ENCODE peak calls at places on chromosome 12, in seven cellular contexts. One of them, this sample, is unnamed.
A peak's percentile ranks its signal among the peaks of the same experiment; 100 is the strongest.

GRCh38 chr12:47021298-47021697 is 58.1 kb upstream of the PCED1B start:
- DNase-seq in AG10803: peak; percentile 89
- DNase-seq in Calu3: peak; percentile 28
- DNase-seq in epithelial cell of esophagus: peak; percentile 91
- DNase-seq in IMR-90: peak; percentile 95
- DNase-seq in myocyte: peak; percentile 80
- DNase-seq in NCI-H2171: peak; percentile 1
- DNase-seq in this sample: peak; percentile 48

GRCh38 chr12:108711486-108712163 is 19.7 kb downstream of the CORO1C start:
- DNase-seq in Calu3: no peak
- DNase-seq in myocyte: no peak
- DNase-seq in epithelial cell of esophagus: no peak
- DNase-seq in IMR-90: no peak
- DNase-seq in NCI-H2171: no peak
- DNase-seq in AG10803: no peak
- DNase-seq in this sample: no peak

GRCh38 chr12:38149395-38150073 is 167.0 kb upstream of the ALG10B start:
- DNase-seq in IMR-90: no peak
- DNase-seq in myocyte: no peak
- DNase-seq in Calu3: peak; percentile 79
- DNase-seq in NCI-H2171: no peak
- DNase-seq in epithelial cell of esophagus: peak; percentile 66
- DNase-seq in AG10803: no peak
- DNase-seq in this sample: no peak

GRCh38 chr12:65335021-65335714 is 56.7 kb downstream of the MSRB3 start:
- DNase-seq in AG10803: peak; percentile 92
- DNase-seq in NCI-H2171: no peak
- DNase-seq in Calu3: peak; percentile 15
- DNase-seq in IMR-90: peak; percentile 95
- DNase-seq in epithelial cell of esophagus: peak; percentile 78
- DNase-seq in myocyte: peak; percentile 71
- DNase-seq in this sample: peak; percentile 76

GRCh38 chr12:59808317-59808910 is 212.6 kb downstream of the SLC16A7 start:
- DNase-seq in epithelial cell of esophagus: peak; percentile 52
- DNase-seq in AG10803: peak; percentile 48
- DNase-seq in IMR-90: peak; percentile 41
- DNase-seq in NCI-H2171: peak; percentile 6
- DNase-seq in Calu3: no peak
- DNase-seq in myocyte: peak; percentile 43
- DNase-seq in this sample: peak; percentile 41

GRCh38 chr12:96136129-96136528 is 58.0 kb upstream of the ELK3 start:
- DNase-seq in IMR-90: peak; percentile 61
- DNase-seq in epithelial cell of esophagus: no peak
- DNase-seq in myocyte: peak; percentile 51
- DNase-seq in NCI-H2171: no peak
- DNase-seq in Calu3: peak; percentile 12
- DNase-seq in AG10803: peak; percentile 76
- DNase-seq in this sample: peak; percentile 49

GRCh38 chr12:1504304-1505150 is 89.9 kb downstream of the FBXL14 start:
- DNase-seq in IMR-90: no peak
- DNase-seq in NCI-H2171: no peak
- DNase-seq in epithelial cell of esophagus: no peak
- DNase-seq in Calu3: no peak
- DNase-seq in myocyte: no peak
- DNase-seq in AG10803: no peak
- DNase-seq in this sample: no peak

GRCh38 chr12:20963762-20964161 is 153.3 kb downstream of the SLCO1B3 start:
- DNase-seq in epithelial cell of esophagus: no peak
- DNase-seq in NCI-H2171: no peak
- DNase-seq in myocyte: no peak
- DNase-seq in IMR-90: no peak
- DNase-seq in Calu3: no peak
- DNase-seq in AG10803: no peak
- DNase-seq in this sample: no peak

GRCh38 chr12:33429468-33429867 is 10.2 kb downstream of the SYT10 start:
- DNase-seq in epithelial cell of esophagus: no peak
- DNase-seq in IMR-90: no peak
- DNase-seq in AG10803: no peak
- DNase-seq in NCI-H2171: no peak
- DNase-seq in myocyte: no peak
- DNase-seq in Calu3: no peak
- DNase-seq in this sample: no peak